ENCODE peak calls at places on chromosomes 6 and 20, in six cellular contexts. One of them, this sample, is unnamed.

GRCh38 chr20:46724343-46724959 is 15.0 kb downstream of the SLC2A10 start:
- DNase-seq in left lung: no peak
- DNase-seq in neural progenitor cell: no peak
- DNase-seq in heart left ventricle: no peak
- DNase-seq in IMR-90: no peak
- DNase-seq in Peyer's patch: no peak
- DNase-seq in this sample: no peak

GRCh38 chr20:32829291-32830005 is 9.7 kb downstream of the MAPRE1 start:
- DNase-seq in left lung: no peak
- DNase-seq in neural progenitor cell: no peak
- DNase-seq in heart left ventricle: no peak
- DNase-seq in IMR-90: peak; percentile 24
- DNase-seq in Peyer's patch: no peak
- DNase-seq in this sample: no peak

GRCh38 chr6:163883946-163884345 is 469.4 kb downstream of the QKI start:
- DNase-seq in left lung: no peak
- DNase-seq in neural progenitor cell: no peak
- DNase-seq in heart left ventricle: no peak
- DNase-seq in IMR-90: no peak
- DNase-seq in Peyer's patch: no peak
- DNase-seq in this sample: no peak

GRCh38 chr20:39993737-39994136 is 695.3 kb downstream of the MAFB start:
- DNase-seq in left lung: no peak
- DNase-seq in neural progenitor cell: no peak
- DNase-seq in heart left ventricle: peak; percentile 58
- DNase-seq in IMR-90: no peak
- DNase-seq in Peyer's patch: no peak
- DNase-seq in this sample: no peak

GRCh38 chr20:9375221-9375681 is 139.1 kb upstream of the LAMP5 start:
- DNase-seq in left lung: no peak
- DNase-seq in neural progenitor cell: peak; percentile 4
- DNase-seq in heart left ventricle: no peak
- DNase-seq in IMR-90: peak; percentile 71
- DNase-seq in Peyer's patch: no peak
- DNase-seq in this sample: no peak

GRCh38 chr6:90008908-90009501 is 114.7 kb downstream of the GJA10 start:
- DNase-seq in left lung: no peak
- DNase-seq in neural progenitor cell: no peak
- DNase-seq in heart left ventricle: no peak
- DNase-seq in IMR-90: peak; percentile 68
- DNase-seq in Peyer's patch: no peak
- DNase-seq in this sample: no peak

GRCh38 chr6:74899416-74899815 is 306.4 kb downstream of the COL12A1 start:
- DNase-seq in left lung: no peak
- DNase-seq in neural progenitor cell: no peak
- DNase-seq in heart left ventricle: no peak
- DNase-seq in IMR-90: peak; percentile 64
- DNase-seq in Peyer's patch: no peak
- DNase-seq in this sample: no peak

GRCh38 chr6:80181352-80182081 is 75.0 kb downstream of the BCKDHB start:
- DNase-seq in left lung: no peak
- DNase-seq in neural progenitor cell: no peak
- DNase-seq in heart left ventricle: no peak
- DNase-seq in IMR-90: no peak
- DNase-seq in Peyer's patch: no peak
- DNase-seq in this sample: no peak

GRCh38 chr6:109922851-109923250 is 55.3 kb upstream of the GPR6 start:
- DNase-seq in left lung: no peak
- DNase-seq in neural progenitor cell: no peak
- DNase-seq in heart left ventricle: no peak
- DNase-seq in IMR-90: no peak
- DNase-seq in Peyer's patch: no peak
- DNase-seq in this sample: no peak

GRCh38 chr6:166523782-166524569 is 62.5 kb downstream of the RAMACL start:
- DNase-seq in left lung: no peak
- DNase-seq in neural progenitor cell: no peak
- DNase-seq in heart left ventricle: no peak
- DNase-seq in IMR-90: no peak
- DNase-seq in Peyer's patch: peak; percentile 34
- DNase-seq in this sample: no peak

GRCh38 chr20:40704828-40705227 is 15.8 kb upstream of the MAFB start:
- DNase-seq in left lung: no peak
- DNase-seq in neural progenitor cell: no peak
- DNase-seq in heart left ventricle: no peak
- DNase-seq in IMR-90: no peak
- DNase-seq in Peyer's patch: no peak
- DNase-seq in this sample: no peak

GRCh38 chr20:22379472-22379871 is 204.9 kb downstream of the FOXA2 start:
- DNase-seq in left lung: no peak
- DNase-seq in neural progenitor cell: no peak
- DNase-seq in heart left ventricle: no peak
- DNase-seq in IMR-90: no peak
- DNase-seq in Peyer's patch: no peak
- DNase-seq in this sample: no peak

GRCh38 chr20:64025101-64025825 is 10.7 kb upstream of the C20orf204 start:
- DNase-seq in left lung: no peak
- DNase-seq in neural progenitor cell: no peak
- DNase-seq in heart left ventricle: no peak
- DNase-seq in IMR-90: no peak
- DNase-seq in Peyer's patch: no peak
- DNase-seq in this sample: no peak

GRCh38 chr6:143878272-143878760 is 14.0 kb downstream of the ZC2HC1B start:
- DNase-seq in left lung: no peak
- DNase-seq in neural progenitor cell: no peak
- DNase-seq in heart left ventricle: no peak
- DNase-seq in IMR-90: no peak
- DNase-seq in Peyer's patch: no peak
- DNase-seq in this sample: no peak

GRCh38 chr20:4100679-4101078 is 85.3 kb upstream of the RNF24 start:
- DNase-seq in left lung: no peak
- DNase-seq in neural progenitor cell: no peak
- DNase-seq in heart left ventricle: no peak
- DNase-seq in IMR-90: peak; percentile 77
- DNase-seq in Peyer's patch: no peak
- DNase-seq in this sample: no peak

GRCh38 chr6:6717953-6718352 is 129.4 kb downstream of the LY86 start:
- DNase-seq in left lung: no peak
- DNase-seq in neural progenitor cell: no peak
- DNase-seq in heart left ventricle: no peak
- DNase-seq in IMR-90: peak; percentile 15
- DNase-seq in Peyer's patch: no peak
- DNase-seq in this sample: no peak

GRCh38 chr6:129730477-129731165 is 20.6 kb upstream of the ARHGAP18 start:
- DNase-seq in left lung: no peak
- DNase-seq in neural progenitor cell: peak; percentile 21
- DNase-seq in heart left ventricle: no peak
- DNase-seq in IMR-90: no peak
- DNase-seq in Peyer's patch: no peak
- DNase-seq in this sample: no peak

GRCh38 chr6:79911992-79912391 is 35.4 kb downstream of the ELOVL4 start:
- DNase-seq in left lung: no peak
- DNase-seq in neural progenitor cell: no peak
- DNase-seq in heart left ventricle: no peak
- DNase-seq in IMR-90: no peak
- DNase-seq in Peyer's patch: no peak
- DNase-seq in this sample: no peak

GRCh38 chr6:106141441-106142237 is 55.5 kb downstream of the PRDM1 start:
- DNase-seq in left lung: no peak
- DNase-seq in neural progenitor cell: no peak
- DNase-seq in heart left ventricle: no peak
- DNase-seq in IMR-90: no peak
- DNase-seq in Peyer's patch: no peak
- DNase-seq in this sample: no peak

GRCh38 chr20:4154958-4155411 is 139.6 kb upstream of the RNF24 start:
- DNase-seq in left lung: no peak
- DNase-seq in neural progenitor cell: no peak
- DNase-seq in heart left ventricle: no peak
- DNase-seq in IMR-90: no peak
- DNase-seq in Peyer's patch: no peak
- DNase-seq in this sample: no peak

DNA sequence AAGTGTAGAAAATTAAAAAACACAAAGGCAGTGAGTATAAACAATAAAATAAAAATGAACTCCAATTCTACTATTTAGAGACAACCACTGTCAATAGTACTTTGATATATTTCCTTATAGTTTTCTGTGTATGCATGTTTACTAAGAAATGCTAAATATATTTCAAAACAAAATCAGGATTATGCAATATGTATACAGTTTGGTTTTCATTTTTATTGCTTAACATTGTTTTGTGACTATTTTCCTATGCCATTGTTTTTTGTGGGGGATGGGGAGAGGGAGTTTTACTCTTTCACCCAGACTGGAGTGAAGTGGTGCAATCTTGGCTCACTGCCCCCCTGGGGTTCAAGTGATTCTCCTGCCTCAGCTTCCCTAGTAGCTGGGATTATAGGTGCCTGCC is 19.6 kb downstream of the OR2A4 start:
- DNase-seq in left lung: no peak
- DNase-seq in neural progenitor cell: no peak
- DNase-seq in heart left ventricle: no peak
- DNase-seq in IMR-90: no peak
- DNase-seq in Peyer's patch: no peak
- DNase-seq in this sample: no peak
- H3K4me1 ChIP-seq in left lung: no peaks in the 10 kb centered on the region
- H3K4me1 ChIP-seq in neural progenitor cell: no peaks in the 10 kb centered on the region
- H3K4me1 ChIP-seq in heart left ventricle: no peaks in the 10 kb centered on the region
- H3K4me1 ChIP-seq in IMR-90: no peaks in the 10 kb centered on the region
- H3K4me1 ChIP-seq in Peyer's patch: no peaks in the 10 kb centered on the region
- H3K4me1 ChIP-seq in this sample: no peaks in the 10 kb centered on the region

GRCh38 chr6:137870286-137870685 is 3.2 kb downstream of the TNFAIP3 start:
- DNase-seq in left lung: no peak
- DNase-seq in neural progenitor cell: no peak
- DNase-seq in heart left ventricle: no peak
- DNase-seq in IMR-90: no peak
- DNase-seq in Peyer's patch: no peak
- DNase-seq in this sample: no peak

GRCh38 chr6:137869781-137870180 is 2.7 kb downstream of the TNFAIP3 start:
- DNase-seq in left lung: no peak
- DNase-seq in neural progenitor cell: no peak
- DNase-seq in heart left ventricle: no peak
- DNase-seq in IMR-90: no peak
- DNase-seq in Peyer's patch: no peak
- DNase-seq in this sample: no peak

GRCh38 chr6:137872071-137872470 is 5.0 kb downstream of the TNFAIP3 start:
- DNase-seq in left lung: no peak
- DNase-seq in neural progenitor cell: no peak
- DNase-seq in heart left ventricle: no peak
- DNase-seq in IMR-90: peak; percentile 47
- DNase-seq in Peyer's patch: no peak
- DNase-seq in this sample: no peak

GRCh38 chr6:137870744-137871247 is 3.7 kb downstream of the TNFAIP3 start:
- DNase-seq in left lung: no peak
- DNase-seq in neural progenitor cell: peak; percentile 65
- DNase-seq in heart left ventricle: no peak
- DNase-seq in IMR-90: peak; percentile 31
- DNase-seq in Peyer's patch: peak; percentile 62
- DNase-seq in this sample: no peak

GRCh38 chr6:137871299-137871698 is 4.2 kb downstream of the TNFAIP3 start:
- DNase-seq in left lung: no peak
- DNase-seq in neural progenitor cell: no peak
- DNase-seq in heart left ventricle: no peak
- DNase-seq in IMR-90: no peak
- DNase-seq in Peyer's patch: peak; percentile 64
- DNase-seq in this sample: no peak
- TF ChIP-seq CTCF in left lung: no peak
- TF ChIP-seq CTCF in neural progenitor cell: no peak
- TF ChIP-seq CTCF in heart left ventricle: no peak
- TF ChIP-seq CTCF in IMR-90: no peak
- TF ChIP-seq CTCF in Peyer's patch: no peak
- TF ChIP-seq CTCF in this sample: no peak

GRCh38 chr20:50996901-50997830 is 25.7 kb downstream of the KCNG1 start:
- DNase-seq in left lung: no peak
- DNase-seq in neural progenitor cell: no peak
- DNase-seq in heart left ventricle: no peak
- DNase-seq in IMR-90: peak; percentile 75
- DNase-seq in Peyer's patch: no peak
- DNase-seq in this sample: no peak

GRCh38 chr20:50991076-50991475 is 31.8 kb downstream of the KCNG1 start:
- DNase-seq in left lung: no peak
- DNase-seq in neural progenitor cell: no peak
- DNase-seq in heart left ventricle: no peak
- DNase-seq in IMR-90: peak; percentile 37
- DNase-seq in Peyer's patch: no peak
- DNase-seq in this sample: no peak

GRCh38 chr20:50992336-50992732 is 30.6 kb downstream of the KCNG1 start:
- DNase-seq in left lung: no peak
- DNase-seq in neural progenitor cell: no peak
- DNase-seq in heart left ventricle: no peak
- DNase-seq in IMR-90: no peak
- DNase-seq in Peyer's patch: no peak
- DNase-seq in this sample: peak; percentile 67

GRCh38 chr20:50995506-50995905 is 27.4 kb downstream of the KCNG1 start:
- DNase-seq in left lung: no peak
- DNase-seq in neural progenitor cell: no peak
- DNase-seq in heart left ventricle: no peak
- DNase-seq in IMR-90: peak; percentile 67
- DNase-seq in Peyer's patch: no peak
- DNase-seq in this sample: no peak

GRCh38 chr20:50992733-50993457 is 30.0 kb downstream of the KCNG1 start:
- DNase-seq in left lung: no peak
- DNase-seq in neural progenitor cell: peak; percentile 85
- DNase-seq in heart left ventricle: no peak
- DNase-seq in IMR-90: peak; percentile 69
- DNase-seq in Peyer's patch: peak; percentile 71
- DNase-seq in this sample: no peak
- H3K4me1 ChIP-seq in left lung: no peaks in the 10 kb centered on the region
- H3K4me1 ChIP-seq in neural progenitor cell: no peaks in the 10 kb centered on the region
- H3K4me1 ChIP-seq in heart left ventricle: no peaks in the 10 kb centered on the region
- H3K4me1 ChIP-seq in IMR-90: peaks cover 6% of the 10 kb centered on the region
- H3K4me1 ChIP-seq in Peyer's patch: no peaks in the 10 kb centered on the region
- H3K4me1 ChIP-seq in this sample: no peaks in the 10 kb centered on the region

DNA sequence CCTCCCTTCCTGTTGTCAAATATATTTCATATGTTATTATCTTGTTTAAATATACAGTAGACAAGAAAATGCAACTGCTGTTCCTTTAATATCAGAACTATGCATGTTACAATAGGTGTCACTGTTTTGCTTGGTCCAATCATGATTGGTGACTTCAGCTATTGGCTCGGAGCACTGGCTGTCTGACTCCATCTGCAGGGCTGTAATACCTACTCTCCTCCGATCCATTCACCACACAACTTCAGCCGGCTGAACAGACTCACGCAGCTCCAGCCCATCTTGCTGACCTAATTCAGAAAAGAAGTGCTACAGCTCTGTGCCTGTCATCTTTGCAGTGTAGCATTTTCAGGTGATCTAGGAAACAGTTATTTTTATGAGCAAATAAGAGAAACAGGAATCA is at the start of gene BTBD3:
- DNase-seq in left lung: no peak
- DNase-seq in neural progenitor cell: peak; percentile 16
- DNase-seq in heart left ventricle: peak; percentile 67
- DNase-seq in IMR-90: peak; percentile 79
- DNase-seq in Peyer's patch: peak; percentile 67
- DNase-seq in this sample: no peak
- TF ChIP-seq CTCF in left lung: no peak
- TF ChIP-seq CTCF in neural progenitor cell: no peak
- TF ChIP-seq CTCF in heart left ventricle: peak; percentile 51
- TF ChIP-seq CTCF in IMR-90: no peak
- TF ChIP-seq CTCF in Peyer's patch: peak; percentile 15
- TF ChIP-seq CTCF in this sample: no peak

GRCh38 chr6:56040875-56041274 is 165.5 kb upstream of the BMP5 start:
- DNase-seq in left lung: no peak
- DNase-seq in neural progenitor cell: no peak
- DNase-seq in heart left ventricle: no peak
- DNase-seq in IMR-90: peak; percentile 28
- DNase-seq in Peyer's patch: no peak
- DNase-seq in this sample: no peak
- H3K4me1 ChIP-seq in left lung: no peaks in the 10 kb centered on the region
- H3K4me1 ChIP-seq in neural progenitor cell: no peaks in the 10 kb centered on the region
- H3K4me1 ChIP-seq in heart left ventricle: no peaks in the 10 kb centered on the region
- H3K4me1 ChIP-seq in IMR-90: peaks cover 2% of the 10 kb centered on the region
- H3K4me1 ChIP-seq in Peyer's patch: no peaks in the 10 kb centered on the region
- H3K4me1 ChIP-seq in this sample: no peaks in the 10 kb centered on the region